ENCODE peak calls at places on chromosome 3, in six cellular contexts. One of them, this sample, is unnamed.

GRCh38 chr3:123258811-123259420 is 57.2 kb downstream of the SEC22A start:
- DNase-seq in osteoblast: peak
- DNase-seq in retinal pigment epithelial cell: peak
- DNase-seq in HFF-Myc: peak
- DNase-seq in GM12865: peak
- DNase-seq in coronary artery: no peak
- DNase-seq in this sample: peak

GRCh38 chr3:149552700-149553099 is 78.2 kb downstream of the TM4SF4 start:
- DNase-seq in coronary artery: no peak
- DNase-seq in HFF-Myc: no peak
- DNase-seq in osteoblast: no peak
- DNase-seq in GM12865: no peak
- DNase-seq in retinal pigment epithelial cell: no peak
- DNase-seq in this sample: no peak

GRCh38 chr3:9201278-9201677 is 48.2 kb downstream of the SRGAP3 start:
- DNase-seq in retinal pigment epithelial cell: no peak
- DNase-seq in coronary artery: no peak
- DNase-seq in HFF-Myc: peak
- DNase-seq in GM12865: no peak
- DNase-seq in osteoblast: no peak
- DNase-seq in this sample: peak

GRCh38 chr3:153768559-153769469 is 352.4 kb upstream of the ARHGEF26 start:
- DNase-seq in coronary artery: no peak
- DNase-seq in osteoblast: peak
- DNase-seq in GM12865: peak
- DNase-seq in HFF-Myc: peak
- DNase-seq in retinal pigment epithelial cell: no peak
- DNase-seq in this sample: peak

GRCh38 chr3:106673926-106674569 is 703.2 kb upstream of the CCDC54 start:
- DNase-seq in retinal pigment epithelial cell: no peak
- DNase-seq in osteoblast: no peak
- DNase-seq in HFF-Myc: no peak
- DNase-seq in coronary artery: no peak
- DNase-seq in GM12865: no peak
- DNase-seq in this sample: peak

GRCh38 chr3:31621314-31621713 is 88.6 kb downstream of the STT3B start:
- DNase-seq in GM12865: no peak
- DNase-seq in coronary artery: no peak
- DNase-seq in retinal pigment epithelial cell: no peak
- DNase-seq in HFF-Myc: no peak
- DNase-seq in osteoblast: peak
- DNase-seq in this sample: no peak

GRCh38 chr3:24533557-24534193 is 39.0 kb upstream of the THRB start:
- DNase-seq in GM12865: no peak
- DNase-seq in coronary artery: no peak
- DNase-seq in retinal pigment epithelial cell: no peak
- DNase-seq in HFF-Myc: no peak
- DNase-seq in osteoblast: no peak
- DNase-seq in this sample: no peak

GRCh38 chr3:15708882-15709677 is 88.7 kb downstream of the ANKRD28 start:
- DNase-seq in HFF-Myc: no peak
- DNase-seq in osteoblast: no peak
- DNase-seq in retinal pigment epithelial cell: no peak
- DNase-seq in GM12865: no peak
- DNase-seq in coronary artery: no peak
- DNase-seq in this sample: peak

GRCh38 chr3:46931631-46932441 is 44.7 kb downstream of the CCDC12 start:
- DNase-seq in retinal pigment epithelial cell: no peak
- DNase-seq in GM12865: peak
- DNase-seq in HFF-Myc: no peak
- DNase-seq in coronary artery: no peak
- DNase-seq in osteoblast: peak
- DNase-seq in this sample: peak

GRCh38 chr3:120908030-120908802 is at the start of gene STXBP5L:
- DNase-seq in HFF-Myc: peak
- DNase-seq in osteoblast: peak
- DNase-seq in retinal pigment epithelial cell: peak
- DNase-seq in GM12865: peak
- DNase-seq in coronary artery: no peak
- DNase-seq in this sample: peak

GRCh38 chr3:43093006-43093405 is 12.9 kb downstream of the POMGNT2 start:
- DNase-seq in HFF-Myc: no peak
- DNase-seq in retinal pigment epithelial cell: no peak
- DNase-seq in osteoblast: no peak
- DNase-seq in GM12865: no peak
- DNase-seq in coronary artery: no peak
- DNase-seq in this sample: no peak

GRCh38 chr3:50503504-50503903 is at the start of gene CACNA2D2:
- DNase-seq in osteoblast: peak
- DNase-seq in retinal pigment epithelial cell: no peak
- DNase-seq in HFF-Myc: no peak
- DNase-seq in coronary artery: no peak
- DNase-seq in GM12865: peak
- DNase-seq in this sample: no peak

GRCh38 chr3:171615281-171615680 is 155.1 kb upstream of the TNIK start:
- DNase-seq in coronary artery: no peak
- DNase-seq in retinal pigment epithelial cell: no peak
- DNase-seq in osteoblast: no peak
- DNase-seq in HFF-Myc: no peak
- DNase-seq in GM12865: no peak
- DNase-seq in this sample: peak

GRCh38 chr3:36124118-36124796 is 256.0 kb upstream of the STAC start:
- DNase-seq in osteoblast: no peak
- DNase-seq in GM12865: no peak
- DNase-seq in retinal pigment epithelial cell: no peak
- DNase-seq in coronary artery: no peak
- DNase-seq in HFF-Myc: peak
- DNase-seq in this sample: peak
- TF ChIP-seq CTCF in osteoblast: peak
- TF ChIP-seq CTCF in GM12865: peak
- TF ChIP-seq CTCF in retinal pigment epithelial cell: peak
- TF ChIP-seq CTCF in coronary artery: no peak
- TF ChIP-seq CTCF in HFF-Myc: peak
- TF ChIP-seq CTCF in this sample: peak

GRCh38 chr3:101780661-101781060 is 1.6 kb downstream of the NXPE3 start:
- DNase-seq in coronary artery: no peak
- DNase-seq in retinal pigment epithelial cell: peak
- DNase-seq in GM12865: no peak
- DNase-seq in osteoblast: peak
- DNase-seq in HFF-Myc: no peak
- DNase-seq in this sample: peak
- H3K4me3 ChIP-seq in coronary artery: peak
- H3K4me3 ChIP-seq in retinal pigment epithelial cell: peak
- H3K4me3 ChIP-seq in GM12865: no peak
- H3K4me3 ChIP-seq in osteoblast: peak
- H3K4me3 ChIP-seq in HFF-Myc: peak
- H3K4me3 ChIP-seq in this sample: peak

GRCh38 chr3:161096771-161097367 is 8.3 kb downstream of the B3GALNT1 start:
- DNase-seq in retinal pigment epithelial cell: no peak
- DNase-seq in osteoblast: no peak
- DNase-seq in GM12865: peak
- DNase-seq in HFF-Myc: no peak
- DNase-seq in coronary artery: no peak
- DNase-seq in this sample: no peak
- TF ChIP-seq CTCF in retinal pigment epithelial cell: peak
- TF ChIP-seq CTCF in osteoblast: peak
- TF ChIP-seq CTCF in GM12865: peak
- TF ChIP-seq CTCF in HFF-Myc: peak
- TF ChIP-seq CTCF in coronary artery: no peak
- TF ChIP-seq CTCF in this sample: peak

DNA sequence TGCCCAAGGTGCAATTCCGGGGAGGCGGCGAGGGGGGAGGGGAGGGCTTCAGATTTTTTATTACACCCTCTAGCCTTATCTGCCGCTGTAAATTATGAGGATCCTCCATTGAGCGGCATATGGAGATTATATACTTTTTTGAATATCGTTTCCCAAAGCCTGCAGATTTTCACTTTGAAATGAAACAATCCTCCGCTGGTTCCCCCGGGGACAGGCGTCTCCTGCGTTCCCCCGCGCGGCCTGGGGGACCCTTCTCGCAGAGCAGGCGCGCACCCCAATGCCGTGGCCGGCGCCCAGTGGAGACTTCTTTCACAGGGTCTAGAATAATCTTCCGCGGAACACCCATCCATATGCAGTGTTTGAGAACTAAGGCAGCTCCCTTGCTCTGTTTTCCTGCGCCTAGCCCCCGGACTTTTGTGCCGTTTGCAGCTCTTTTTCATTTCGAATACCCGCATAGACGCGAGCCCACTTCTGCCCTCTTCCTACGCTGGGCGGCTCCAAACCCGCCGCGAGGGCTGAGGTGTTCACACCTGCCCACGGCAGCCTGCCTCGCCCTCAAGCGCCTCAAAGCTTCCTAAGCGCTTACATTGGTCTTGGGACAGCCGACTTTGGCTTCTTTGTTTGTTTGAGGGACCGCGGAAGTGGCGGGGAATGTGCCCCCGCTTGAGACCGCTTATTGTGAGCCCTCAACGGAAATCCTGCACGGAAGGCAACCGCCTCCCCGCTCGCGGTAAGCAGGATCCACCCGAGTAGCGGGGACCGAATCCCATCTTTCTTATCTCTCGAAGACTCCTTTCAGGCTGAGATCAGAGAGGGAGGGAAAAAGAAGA is 7.5 kb downstream of the SOX14 start:
- DNase-seq in coronary artery: no peak
- DNase-seq in HFF-Myc: no peak
- DNase-seq in retinal pigment epithelial cell: no peak
- DNase-seq in osteoblast: peak
- DNase-seq in GM12865: no peak
- DNase-seq in this sample: no peak
- H3K4me3 ChIP-seq in coronary artery: peak
- H3K4me3 ChIP-seq in HFF-Myc: no peak
- H3K4me3 ChIP-seq in retinal pigment epithelial cell: no peak
- H3K4me3 ChIP-seq in osteoblast: no peak
- H3K4me3 ChIP-seq in GM12865: no peak
- H3K4me3 ChIP-seq in this sample: no peak